ENCODE peak calls at places on chromosomes 6 and 20, in five cellular contexts. One of them, this sample, is unnamed.

GRCh38 chr20:8912731-8913130 is 156.2 kb upstream of the PLCB4 start:
- DNase-seq in left cardiac atrium: no peak
- DNase-seq in NCI-H510A treated with DMSO at 0.1 percent for 48 hours: no peak
- DNase-seq in GM03348: no peak
- DNase-seq in activated T-cell treated with anti-CD3 and anti-CD28 coated beads, Interleukin-2, amount 50 U/mL, for 72 hours: no peak
- DNase-seq in this sample: no peak

GRCh38 chr6:112841553-112842337 is 494.6 kb downstream of the RFPL4B start:
- DNase-seq in left cardiac atrium: no peak
- DNase-seq in NCI-H510A treated with DMSO at 0.1 percent for 48 hours: no peak
- DNase-seq in GM03348: no peak
- DNase-seq in activated T-cell treated with anti-CD3 and anti-CD28 coated beads, Interleukin-2, amount 50 U/mL, for 72 hours: no peak
- DNase-seq in this sample: no peak

GRCh38 chr6:14349507-14349906 is 231.9 kb downstream of the CD83 start:
- DNase-seq in left cardiac atrium: no peak
- DNase-seq in NCI-H510A treated with DMSO at 0.1 percent for 48 hours: no peak
- DNase-seq in GM03348: no peak
- DNase-seq in activated T-cell treated with anti-CD3 and anti-CD28 coated beads, Interleukin-2, amount 50 U/mL, for 72 hours: no peak
- DNase-seq in this sample: no peak

GRCh38 chr6:42864602-42865001 is 14.8 kb upstream of the RPL7L1 start:
- DNase-seq in left cardiac atrium: peak
- DNase-seq in NCI-H510A treated with DMSO at 0.1 percent for 48 hours: no peak
- DNase-seq in GM03348: no peak
- DNase-seq in activated T-cell treated with anti-CD3 and anti-CD28 coated beads, Interleukin-2, amount 50 U/mL, for 72 hours: no peak
- DNase-seq in this sample: no peak

GRCh38 chr6:169529931-169530761 is 171.7 kb downstream of the WDR27 start:
- DNase-seq in left cardiac atrium: no peak
- DNase-seq in NCI-H510A treated with DMSO at 0.1 percent for 48 hours: no peak
- DNase-seq in GM03348: peak
- DNase-seq in activated T-cell treated with anti-CD3 and anti-CD28 coated beads, Interleukin-2, amount 50 U/mL, for 72 hours: peak
- DNase-seq in this sample: no peak

GRCh38 chr20:12394786-12395185 is 477.1 kb downstream of the BTBD3 start:
- DNase-seq in left cardiac atrium: no peak
- DNase-seq in NCI-H510A treated with DMSO at 0.1 percent for 48 hours: no peak
- DNase-seq in GM03348: no peak
- DNase-seq in activated T-cell treated with anti-CD3 and anti-CD28 coated beads, Interleukin-2, amount 50 U/mL, for 72 hours: no peak
- DNase-seq in this sample: no peak

GRCh38 chr6:1817033-1817761 is 207.5 kb downstream of the FOXC1 start:
- DNase-seq in left cardiac atrium: no peak
- DNase-seq in NCI-H510A treated with DMSO at 0.1 percent for 48 hours: no peak
- DNase-seq in GM03348: peak
- DNase-seq in activated T-cell treated with anti-CD3 and anti-CD28 coated beads, Interleukin-2, amount 50 U/mL, for 72 hours: no peak
- DNase-seq in this sample: no peak

GRCh38 chr6:32936247-32937152 is 4.3 kb downstream of the HLA-DMB start:
- DNase-seq in left cardiac atrium: no peak
- DNase-seq in NCI-H510A treated with DMSO at 0.1 percent for 48 hours: no peak
- DNase-seq in GM03348: no peak
- DNase-seq in activated T-cell treated with anti-CD3 and anti-CD28 coated beads, Interleukin-2, amount 50 U/mL, for 72 hours: no peak
- DNase-seq in this sample: no peak

GRCh38 chr6:142361345-142361744 is 59.5 kb downstream of the ADGRG6 start:
- DNase-seq in left cardiac atrium: no peak
- DNase-seq in NCI-H510A treated with DMSO at 0.1 percent for 48 hours: no peak
- DNase-seq in GM03348: no peak
- DNase-seq in activated T-cell treated with anti-CD3 and anti-CD28 coated beads, Interleukin-2, amount 50 U/mL, for 72 hours: no peak
- DNase-seq in this sample: no peak

GRCh38 chr6:67884442-67884841 is 750.6 kb upstream of the ADGRB3 start:
- DNase-seq in left cardiac atrium: no peak
- DNase-seq in NCI-H510A treated with DMSO at 0.1 percent for 48 hours: no peak
- DNase-seq in GM03348: no peak
- DNase-seq in activated T-cell treated with anti-CD3 and anti-CD28 coated beads, Interleukin-2, amount 50 U/mL, for 72 hours: no peak
- DNase-seq in this sample: no peak

GRCh38 chr20:48139262-48140041 is 354.2 kb upstream of the SULF2 start:
- DNase-seq in left cardiac atrium: no peak
- DNase-seq in NCI-H510A treated with DMSO at 0.1 percent for 48 hours: no peak
- DNase-seq in GM03348: no peak
- DNase-seq in activated T-cell treated with anti-CD3 and anti-CD28 coated beads, Interleukin-2, amount 50 U/mL, for 72 hours: no peak
- DNase-seq in this sample: peak

GRCh38 chr20:56430471-56430870 is 18.4 kb downstream of the CASS4 start:
- DNase-seq in left cardiac atrium: no peak
- DNase-seq in NCI-H510A treated with DMSO at 0.1 percent for 48 hours: no peak
- DNase-seq in GM03348: peak
- DNase-seq in activated T-cell treated with anti-CD3 and anti-CD28 coated beads, Interleukin-2, amount 50 U/mL, for 72 hours: no peak
- DNase-seq in this sample: no peak

GRCh38 chr6:109783245-109783990 is 92.3 kb downstream of the FIG4 start:
- DNase-seq in left cardiac atrium: no peak
- DNase-seq in NCI-H510A treated with DMSO at 0.1 percent for 48 hours: no peak
- DNase-seq in GM03348: no peak
- DNase-seq in activated T-cell treated with anti-CD3 and anti-CD28 coated beads, Interleukin-2, amount 50 U/mL, for 72 hours: no peak
- DNase-seq in this sample: no peak

GRCh38 chr6:32972353-32973143 is 4.2 kb downstream of the BRD2 start:
- DNase-seq in left cardiac atrium: peak
- DNase-seq in NCI-H510A treated with DMSO at 0.1 percent for 48 hours: peak
- DNase-seq in GM03348: no peak
- DNase-seq in activated T-cell treated with anti-CD3 and anti-CD28 coated beads, Interleukin-2, amount 50 U/mL, for 72 hours: peak
- DNase-seq in this sample: no peak

GRCh38 chr6:119012521-119012920 is 65.9 kb downstream of the FAM184A start:
- DNase-seq in left cardiac atrium: no peak
- DNase-seq in NCI-H510A treated with DMSO at 0.1 percent for 48 hours: no peak
- DNase-seq in GM03348: no peak
- DNase-seq in activated T-cell treated with anti-CD3 and anti-CD28 coated beads, Interleukin-2, amount 50 U/mL, for 72 hours: no peak
- DNase-seq in this sample: no peak

GRCh38 chr6:26003102-26003694 is 40.6 kb downstream of the TRIM38 start:
- DNase-seq in left cardiac atrium: peak
- DNase-seq in NCI-H510A treated with DMSO at 0.1 percent for 48 hours: peak
- DNase-seq in GM03348: peak
- DNase-seq in activated T-cell treated with anti-CD3 and anti-CD28 coated beads, Interleukin-2, amount 50 U/mL, for 72 hours: peak
- DNase-seq in this sample: peak

GRCh38 chr20:45774933-45775332 is 16.8 kb downstream of the WFDC3 start:
- DNase-seq in left cardiac atrium: no peak
- DNase-seq in NCI-H510A treated with DMSO at 0.1 percent for 48 hours: no peak
- DNase-seq in GM03348: no peak
- DNase-seq in activated T-cell treated with anti-CD3 and anti-CD28 coated beads, Interleukin-2, amount 50 U/mL, for 72 hours: no peak
- DNase-seq in this sample: no peak